ENCODE peak calls at places on chromosomes 3 and 15, in six cellular contexts. W, J, F, D, A and Y are unnamed samples. For H3K4me1, the result is how much of the 10 kb centered on the place peaks cover.

GRCh38 chr3:155362808-155363689 is 69.6 kb upstream of the STRIT1 start:
- DNase-seq in W (no peak), J (no peak), F (no peak), D (no peak), A (no peak), Y (no peak)

GRCh38 chr3:16264174-16264707 is 502 bp downstream of the DPH3 start:
- DNase-seq in W (no peak), J (no peak), F (no peak), D (no peak), A (no peak), Y (no peak)

GRCh38 chr15:85415779-85416178 is 35.4 kb downstream of the AKAP13 start:
- DNase-seq in W (no peak), J (no peak), F (no peak), D (no peak), A (no peak), Y (no peak)

GRCh38 chr3:23874359-23875120 is 42.2 kb downstream of the NKIRAS1 start:
- DNase-seq in W (no peak), J (no peak), F (no peak), D (no peak), A (no peak), Y (no peak)

GRCh38 chr3:11381563-11381962 is 109.4 kb downstream of the ATG7 start:
- DNase-seq in W (no peak), J (no peak), F (no peak), D (no peak), A (no peak), Y (no peak)

GRCh38 chr15:74995779-74996765 is 709 bp downstream of the SCAMP5 start:
- DNase-seq in W (no peak), J (no peak), F (no peak), D (no peak), A (no peak), Y (peak)

GRCh38 chr3:195573611-195574496 is 9.9 kb downstream of the APOD start:
- DNase-seq in W (no peak), J (no peak), F (no peak), D (no peak), A (no peak), Y (no peak)

GRCh38 chr15:96343529-96344072 is 13.1 kb downstream of the NR2F2 start:
- DNase-seq in W (no peak), J (no peak), F (no peak), D (no peak), A (no peak), Y (no peak)

GRCh38 chr3:127542441-127542952 is 48.0 kb downstream of the TPRA1 start:
- DNase-seq in W (no peak), J (no peak), F (no peak), D (no peak), A (peak), Y (peak)

GRCh38 chr3:131110087-131110486 is 83.4 kb downstream of the NEK11 start:
- DNase-seq in W (no peak), J (no peak), F (no peak), D (no peak), A (no peak), Y (no peak)

GRCh38 chr15:22954326-22954725 is 25.8 kb downstream of the CYFIP1 start:
- DNase-seq in W (no peak), J (no peak), F (no peak), D (no peak), A (no peak), Y (no peak)

GRCh38 chr15:78335985-78336384 is 4.2 kb upstream of the CRABP1 start:
- DNase-seq in W (no peak), J (no peak), F (no peak), D (no peak), A (no peak), Y (no peak)

GRCh38 chr3:77459926-77460325 is 420.0 kb downstream of the ROBO2 start:
- DNase-seq in W (no peak), J (no peak), F (no peak), D (no peak), A (no peak), Y (no peak)

GRCh38 chr15:39156166-39156565 is 424.7 kb upstream of the THBS1 start:
- DNase-seq in W (no peak), J (no peak), F (peak), D (peak), A (no peak), Y (peak)

GRCh38 chr3:155323063-155323666 is 29.7 kb upstream of the STRIT1 start:
- DNase-seq in W (peak), J (no peak), F (no peak), D (no peak), A (peak), Y (peak)

GRCh38 chr15:81373996-81374395 is at the start of gene TMC3:
- DNase-seq in W (no peak), J (no peak), F (no peak), D (no peak), A (no peak), Y (peak)

GRCh38 chr15:75948761-75949296 is 45.2 kb downstream of the FBXO22 start:
- DNase-seq in W (no peak), J (no peak), F (no peak), D (no peak), A (no peak), Y (no peak)

GRCh38 chr3:120052685-120053084 is 41.6 kb downstream of the GSK3B start:
- DNase-seq in W (no peak), J (no peak), F (no peak), D (no peak), A (no peak), Y (no peak)
- H3K4me1 ChIP-seq in W (under half), J (under half), F (under half), D (half or more), A (under half), Y (under half)

GRCh38 chr15:69623521-69624513 is 171.2 kb downstream of the RPLP1 start:
- DNase-seq in W (no peak), J (no peak), F (no peak), D (no peak), A (peak), Y (no peak)
- H3K4me3 ChIP-seq in W (no peak), J (no peak), F (no peak), D (no peak), A (no peak), Y (no peak)

GRCh38 chr3:30648670-30649357 is 42.4 kb downstream of the TGFBR2 start:
- DNase-seq in W (peak), J (no peak), F (no peak), D (no peak), A (no peak), Y (no peak)
- H3K4me1 ChIP-seq in W (half or more), J (under half), F (under half), D (half or more), A (under half), Y (under half)

GRCh38 chr3:181940703-181941102 is 229.0 kb downstream of the SOX2 start:
- DNase-seq in W (no peak), J (no peak), F (no peak), D (no peak), A (no peak), Y (no peak)
- H3K4me3 ChIP-seq in W (no peak), J (no peak), F (no peak), D (no peak), A (no peak), Y (no peak)